ENCODE peak calls at places on chromosomes 6 and 20, in eight cellular contexts. Z is psoas muscle; N is Peyer's patch; X is CD8-positive, alpha-beta T cell; S is WTC11; U is coronary artery; M is fibroblast of the aortic adventitia; K is progenitor cell of endocrine pancreas. L is an unnamed sample.

GRCh38 chr6:113347420-113347819 is 509.7 kb upstream of the MARCKS start:
- DNase-seq in Z (no peak), M (peak), X (no peak), U (no peak), N (no peak), K (no peak), S (no peak), L (no peak)

GRCh38 chr20:38604873-38605303 is 3.3 kb downstream of the ARHGAP40 start:
- DNase-seq in S (no peak), X (no peak), K (no peak), N (no peak), M (no peak), Z (no peak), U (no peak), L (no peak)

GRCh38 chr20:663315-664090 is 10.5 kb upstream of the SRXN1 start:
- DNase-seq in K (no peak), X (no peak), S (peak), Z (no peak), U (no peak), M (no peak), N (no peak), L (no peak)

GRCh38 chr20:52004720-52005119 is 186.9 kb downstream of the ZFP64 start:
- DNase-seq in N (no peak), M (peak), S (no peak), Z (no peak), X (no peak), U (no peak), K (no peak), L (no peak)

GRCh38 chr6:32149932-32150920 is 1.5 kb downstream of the PRRT1 start:
- DNase-seq in K (no peak), N (no peak), S (peak), U (no peak), X (no peak), M (no peak), Z (no peak), L (no peak)

GRCh38 chr6:32086661-32087573 is 22.2 kb downstream of the TNXB start:
- DNase-seq in M (peak), Z (no peak), S (no peak), X (no peak), N (no peak), U (no peak), K (no peak), L (no peak)

GRCh38 chr20:37755665-37756064 is 61.8 kb downstream of the CTNNBL1 start:
- DNase-seq in N (no peak), M (no peak), U (no peak), S (no peak), X (no peak), Z (no peak), K (no peak), L (no peak)

GRCh38 chr20:14332796-14333345 is 4.5 kb downstream of the FLRT3 start:
- DNase-seq in M (no peak), K (no peak), X (no peak), N (no peak), S (no peak), Z (no peak), U (no peak), L (no peak)

GRCh38 chr6:68641172-68641571 is 6.1 kb downstream of the ADGRB3 start:
- DNase-seq in K (no peak), S (no peak), U (no peak), X (no peak), Z (no peak), M (no peak), N (no peak), L (no peak)

GRCh38 chr6:73062837-73063236 is 162.5 kb downstream of the KHDC1L start:
- DNase-seq in Z (no peak), K (no peak), X (no peak), S (no peak), N (no peak), M (peak), U (no peak), L (no peak)

GRCh38 chr6:80769101-80769500 is 662.6 kb downstream of the BCKDHB start:
- DNase-seq in K (no peak), X (no peak), S (no peak), U (no peak), M (peak), N (no peak), Z (no peak), L (no peak)

GRCh38 chr6:32298632-32299336 is 72.9 kb downstream of the TSBP1 start:
- DNase-seq in X (no peak), U (no peak), M (peak), S (no peak), K (no peak), N (no peak), Z (no peak), L (no peak)

GRCh38 chr20:12570371-12570770 is 438.4 kb upstream of the SPTLC3 start:
- DNase-seq in U (no peak), M (no peak), X (no peak), Z (no peak), K (no peak), S (peak), N (no peak), L (no peak)

GRCh38 chr6:140480852-140481251 is 1106.4 kb upstream of the CITED2 start:
- DNase-seq in U (no peak), M (peak), X (no peak), N (no peak), S (no peak), K (no peak), Z (peak), L (no peak)

GRCh38 chr20:57672164-57672563 is 37.7 kb downstream of the PMEPA1 start:
- DNase-seq in U (no peak), N (peak), X (no peak), M (peak), S (no peak), K (no peak), Z (peak), L (no peak)

GRCh38 chr20:381581-382290 is 1.2 kb downstream of the TRIB3 start:
- DNase-seq in N (peak), U (peak), X (peak), Z (peak), K (no peak), M (peak), S (peak), L (peak)

GRCh38 chr6:156912431-156912830 is 135.3 kb downstream of the ARID1B start:
- DNase-seq in M (no peak), X (no peak), S (no peak), U (no peak), N (no peak), Z (no peak), K (no peak), L (no peak)

GRCh38 chr6:10136636-10137035 is 278.2 kb downstream of the TFAP2A start:
- DNase-seq in M (no peak), K (no peak), Z (no peak), X (no peak), N (no peak), U (no peak), S (no peak), L (no peak)

GRCh38 chr20:63318391-63319163 is 25.6 kb downstream of the COL20A1 start:
- DNase-seq in K (no peak), X (no peak), N (no peak), S (no peak), Z (peak), U (no peak), M (no peak), L (no peak)

GRCh38 chr20:1326031-1326930 is 2.7 kb downstream of the SDCBP2 start:
- DNase-seq in U (peak), N (peak), S (no peak), M (peak), K (no peak), Z (peak), X (no peak), L (peak)

GRCh38 chr20:36274248-36274841 is 31.8 kb upstream of the DLGAP4 start:
- DNase-seq in K (no peak), S (no peak), N (no peak), M (no peak), Z (no peak), U (no peak), X (no peak), L (peak)

GRCh38 chr6:129398764-129399163 is 311.2 kb downstream of the ARHGAP18 start:
- DNase-seq in K (no peak), U (no peak), M (no peak), X (no peak), S (no peak), N (no peak), Z (no peak), L (no peak)

GRCh38 chr20:44589522-44589921 is 7.1 kb downstream of the PKIG start:
- DNase-seq in K (no peak), S (no peak), X (no peak), U (no peak), Z (no peak), N (no peak), M (no peak), L (no peak)

GRCh38 chr20:2657241-2657640 is 4.8 kb downstream of the NOP56 start:
- DNase-seq in S (no peak), M (no peak), X (no peak), K (no peak), N (no peak), Z (no peak), U (no peak), L (no peak)

GRCh38 chr6:53815381-53816119 is 20.7 kb downstream of the LRRC1 start:
- DNase-seq in Z (no peak), S (no peak), N (no peak), U (no peak), K (no peak), M (no peak), X (no peak), L (no peak)

GRCh38 chr6:71406871-71407860 is 118.6 kb downstream of the OGFRL1 start:
- DNase-seq in X (no peak), Z (no peak), N (no peak), S (peak), U (no peak), K (no peak), M (no peak), L (no peak)

GRCh38 chr6:35088281-35089215 is 52.6 kb downstream of the TCP11 start:
- DNase-seq in M (no peak), K (peak), N (no peak), X (no peak), S (no peak), U (peak), Z (no peak), L (peak)

GRCh38 chr20:35341366-35342028 is 49.3 kb upstream of the FAM83C start:
- DNase-seq in M (peak), X (no peak), U (no peak), K (no peak), N (no peak), S (no peak), Z (no peak), L (no peak)

GRCh38 chr20:5928063-5928462 is 22.3 kb downstream of the TRMT6 start:
- DNase-seq in S (no peak), K (no peak), U (no peak), Z (no peak), M (no peak), N (no peak), X (no peak), L (no peak)

GRCh38 chr20:47283411-47283810 is 73.1 kb downstream of the ZMYND8 start:
- DNase-seq in S (no peak), Z (no peak), M (no peak), N (no peak), X (no peak), U (no peak), K (no peak), L (no peak)

GRCh38 chr20:23166563-23166962 is 80.4 kb upstream of the CD93 start:
- DNase-seq in U (peak), M (no peak), N (no peak), Z (no peak), X (no peak), S (no peak), K (no peak), L (peak)

GRCh38 chr6:144141470-144141869 is 8.8 kb upstream of the STX11 start:
- DNase-seq in X (no peak), U (no peak), M (no peak), N (no peak), K (no peak), Z (no peak), S (no peak), L (no peak)

GRCh38 chr6:34717466-34717865 is 20.9 kb upstream of the ILRUN start:
- DNase-seq in M (no peak), K (no peak), Z (no peak), S (no peak), X (no peak), U (no peak), N (no peak), L (no peak)

GRCh38 chr6:139748353-139749146 is 374.1 kb upstream of the CITED2 start:
- DNase-seq in S (no peak), K (no peak), N (no peak), M (peak), X (no peak), Z (no peak), U (no peak), L (no peak)

GRCh38 chr6:15380354-15380753 is 134.5 kb downstream of the JARID2 start:
- DNase-seq in N (no peak), X (no peak), M (no peak), U (no peak), K (no peak), Z (no peak), S (no peak), L (no peak)

DNA sequence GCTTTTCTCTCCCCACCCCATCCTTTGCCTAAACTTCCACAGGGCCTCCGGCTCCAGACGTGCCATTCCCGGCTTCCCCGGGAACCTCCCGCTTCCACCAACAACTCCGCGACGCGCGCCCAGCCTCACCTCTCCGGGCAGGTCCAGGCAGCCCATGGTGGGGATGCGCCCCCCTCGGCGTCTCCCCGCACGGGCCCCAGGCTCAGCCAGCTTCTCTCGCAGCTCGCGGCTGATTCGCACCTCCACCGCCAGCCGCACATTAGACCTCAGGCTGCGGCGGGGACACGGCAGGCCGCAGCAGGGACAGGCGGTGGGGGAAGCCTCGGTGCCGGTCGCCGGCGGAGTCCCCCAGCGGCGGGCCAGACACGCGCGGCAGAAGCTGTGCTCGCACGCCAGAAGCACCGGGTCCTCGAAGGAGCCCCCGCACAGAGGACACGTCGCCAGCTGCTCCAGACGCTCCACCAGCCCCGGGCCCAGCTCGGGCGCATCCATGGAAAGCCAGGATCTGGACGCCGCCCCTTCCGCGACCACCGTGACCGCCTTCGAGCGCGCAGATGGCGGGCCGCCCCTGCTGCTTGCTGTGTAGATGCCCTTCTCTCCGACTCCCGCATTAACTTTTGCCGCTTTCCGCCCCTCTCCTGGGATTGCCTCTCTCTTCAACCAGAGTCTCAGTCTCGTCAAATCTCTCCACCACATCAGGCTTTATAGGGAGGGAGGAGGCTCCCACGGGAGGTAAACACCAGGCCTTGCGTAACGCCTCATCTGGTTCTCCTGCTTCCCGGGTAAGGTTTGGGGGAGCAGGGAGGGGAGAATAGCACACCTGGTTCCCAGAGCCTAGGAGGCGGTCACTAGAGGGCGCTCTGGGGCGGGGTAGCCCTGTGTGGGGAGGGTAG is at the start of gene RNF39:
- DNase-seq in Z (no peak), S (peak), U (no peak), M (no peak), X (no peak), K (no peak), N (no peak), L (no peak)
- TF ChIP-seq CTCF in Z (peak), S (peak), U (no peak), M (peak), X (peak), K (peak), N (peak), L (peak)

GRCh38 chr6:12955996-12956395 is 239.4 kb downstream of the PHACTR1 start:
- DNase-seq in U (no peak), X (no peak), Z (no peak), S (peak), K (no peak), N (no peak), M (no peak), L (no peak)

GRCh38 chr6:12956991-12957320 is 240.4 kb downstream of the PHACTR1 start:
- DNase-seq in N (no peak), S (no peak), X (no peak), K (no peak), Z (no peak), M (no peak), U (no peak), L (no peak)

GRCh38 chr6:12958052-12958706 is 241.6 kb downstream of the PHACTR1 start:
- DNase-seq in S (no peak), Z (no peak), K (no peak), X (no peak), N (no peak), M (peak), U (no peak), L (no peak)

GRCh38 chr6:12961761-12962160 is 245.2 kb downstream of the PHACTR1 start:
- DNase-seq in N (no peak), Z (no peak), M (no peak), S (no peak), K (no peak), X (no peak), U (no peak), L (no peak)

GRCh38 chr6:12957321-12958051 is 240.9 kb downstream of the PHACTR1 start:
- DNase-seq in X (no peak), K (no peak), U (peak), S (peak), M (peak), N (peak), Z (peak), L (no peak)
- TF ChIP-seq CTCF in X (no peak), K (no peak), U (no peak), S (no peak), M (no peak), N (no peak), Z (peak), L (peak)

GRCh38 chr6:159042003-159042823 is 2.6 kb downstream of the TAGAP start:
- DNase-seq in U (no peak), K (peak), X (peak), M (peak), Z (peak), S (peak), N (peak), L (no peak)

GRCh38 chr6:159043236-159043635 is 1.6 kb downstream of the TAGAP start:
- DNase-seq in K (no peak), S (no peak), Z (no peak), U (no peak), X (no peak), M (no peak), N (no peak), L (no peak)

GRCh38 chr6:159041181-159041580 is 3.6 kb downstream of the TAGAP start:
- DNase-seq in U (no peak), N (no peak), K (no peak), X (no peak), M (no peak), S (no peak), Z (no peak), L (no peak)

GRCh38 chr6:159043986-159044385 is 805 bp downstream of the TAGAP start:
- DNase-seq in K (no peak), N (no peak), U (no peak), X (no peak), S (no peak), M (no peak), Z (no peak), L (no peak)

DNA sequence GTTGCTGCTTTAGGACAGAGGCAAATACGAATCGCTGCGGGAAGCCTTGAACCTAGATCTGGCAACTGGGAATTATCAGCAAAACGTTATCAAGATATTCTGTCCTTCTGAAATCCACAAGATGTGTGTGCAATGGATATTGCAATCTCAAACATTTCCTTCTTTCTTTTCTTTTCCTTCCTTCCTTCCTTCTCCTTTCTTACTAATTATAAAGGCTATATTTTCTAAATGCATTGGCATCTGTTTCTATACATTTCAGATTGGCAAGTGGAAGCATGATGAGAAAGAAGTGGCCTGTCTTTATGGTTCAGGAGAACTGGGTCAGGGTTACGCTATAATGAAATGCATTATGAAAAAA is 2.0 kb downstream of the TAGAP start:
- DNase-seq in N (no peak), X (no peak), S (no peak), M (no peak), Z (no peak), K (no peak), U (no peak), L (no peak)
- TF ChIP-seq CTCF in N (no peak), X (peak), S (no peak), M (no peak), Z (no peak), K (no peak), U (no peak), L (no peak)

DNA sequence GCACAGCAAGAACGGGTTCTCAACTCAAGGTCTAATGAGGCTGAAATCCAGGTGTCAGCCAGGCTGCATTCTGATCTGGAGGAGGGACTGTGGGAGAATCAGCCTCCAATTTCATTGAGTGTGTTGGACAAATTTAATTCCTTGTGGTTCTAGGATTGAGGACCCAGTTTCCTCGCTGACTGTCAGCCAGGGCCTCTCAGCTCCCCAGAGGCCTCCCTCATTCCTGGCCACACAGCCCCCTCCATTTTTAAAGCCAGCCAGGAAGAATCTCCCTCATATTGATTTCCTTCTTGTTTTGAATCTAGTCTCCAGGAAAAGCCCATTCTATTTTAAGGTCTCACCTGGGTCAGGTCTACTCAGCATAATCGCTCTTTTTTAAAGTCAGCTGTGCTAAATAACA is 73.7 kb upstream of the ARMC2 start:
- DNase-seq in U (no peak), N (no peak), M (no peak), K (no peak), X (no peak), Z (no peak), S (no peak), L (no peak)
- TF ChIP-seq CTCF in U (no peak), N (no peak), M (no peak), K (no peak), X (no peak), Z (no peak), S (no peak), L (no peak)

DNA sequence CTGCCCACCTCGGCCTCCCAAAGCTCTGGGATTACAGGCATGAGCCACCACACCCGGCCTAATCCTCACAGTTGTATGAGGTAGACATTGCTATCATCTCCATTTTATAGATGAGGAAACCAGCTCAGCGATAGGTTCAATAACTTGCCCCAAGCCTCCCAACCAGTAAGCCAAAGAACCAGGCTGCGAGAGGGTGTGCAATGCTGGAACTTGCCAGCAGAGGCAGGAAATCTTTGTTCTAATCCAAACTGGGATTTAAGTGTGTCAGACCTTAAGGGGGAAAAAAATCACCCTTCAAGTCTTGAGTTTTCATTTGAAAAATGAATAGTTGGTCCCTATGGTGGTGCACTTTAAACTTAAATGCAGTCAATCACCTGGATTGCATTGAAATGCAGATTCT is 20.1 kb upstream of the RNGTT start:
- DNase-seq in U (no peak), Z (peak), K (no peak), M (peak), S (peak), X (no peak), N (no peak), L (no peak)
- TF ChIP-seq CTCF in U (peak), Z (peak), K (peak), M (peak), S (peak), X (no peak), N (peak), L (peak)

L was measured in osteocyte.